ENCODE peak calls at places on chromosome 14, in nine cellular contexts. Q is hepatocyte, Y is left ventricle myocardium inferior, J is GM12865, U is foreskin fibroblast, K is fibroblast of lung, P is lower lobe of right lung, G is bronchial epithelial cell, T is psoas muscle. A is an unnamed sample.

GRCh38 chr14:61578745-61579144 is 116.6 kb upstream of the HIF1A start:
- DNase-seq in Y (no peak), J (no peak), K (no peak), U (no peak), P (no peak), Q (no peak), G (no peak), T (no peak), A (no peak)

GRCh38 chr14:55099741-55100140 is 29.3 kb upstream of the LGALS3 start:
- DNase-seq in K (peak; percentile 85), G (peak; percentile 53), Y (no peak), U (peak; percentile 71), Q (no peak), T (no peak), P (no peak), J (no peak), A (peak; percentile 34)

GRCh38 chr14:101588286-101588975 is 27.1 kb downstream of the DIO3 start:
- DNase-seq in P (no peak), Y (no peak), U (no peak), T (no peak), Q (no peak), J (no peak), K (no peak), G (no peak), A (no peak)

GRCh38 chr14:88856786-88857366 is 32.4 kb downstream of the TTC8 start:
- DNase-seq in G (no peak), T (no peak), J (no peak), U (peak; percentile 33), K (no peak), Q (no peak), Y (no peak), P (no peak), A (no peak)

GRCh38 chr14:99990268-99991170 is 74.7 kb upstream of the EVL start:
- DNase-seq in U (no peak), J (no peak), Y (no peak), Q (no peak), G (no peak), K (no peak), P (no peak), T (no peak), A (peak; percentile 27)

GRCh38 chr14:105028251-105028927 is 7.5 kb upstream of the CDCA4 start:
- DNase-seq in T (no peak), K (no peak), J (no peak), P (no peak), Y (no peak), Q (no peak), U (no peak), G (no peak), A (no peak)

GRCh38 chr14:85281921-85282320 is 248.0 kb upstream of the FLRT2 start:
- DNase-seq in U (no peak), Y (no peak), J (no peak), G (no peak), P (no peak), K (no peak), Q (no peak), T (no peak), A (no peak)

GRCh38 chr14:21332950-21333349 is 50.9 kb downstream of the SUPT16H start:
- DNase-seq in T (no peak), K (no peak), U (no peak), G (no peak), Q (no peak), Y (no peak), P (no peak), J (peak; percentile 51), A (no peak)

GRCh38 chr14:105075364-105076295 is 10.4 kb upstream of the GPR132 start:
- DNase-seq in Q (peak; percentile 65), J (peak; percentile 54), Y (peak; percentile 68), T (no peak), G (no peak), K (peak; percentile 43), P (peak; percentile 64), U (peak; percentile 72), A (no peak)

GRCh38 chr14:101473045-101473729 is 88.1 kb upstream of the DIO3 start:
- DNase-seq in U (no peak), Y (no peak), G (no peak), K (no peak), T (no peak), Q (no peak), J (no peak), P (no peak), A (no peak)

GRCh38 chr14:96698846-96699543 is 98.2 kb upstream of the VRK1 start:
- DNase-seq in Q (no peak), G (no peak), U (no peak), P (no peak), K (no peak), T (no peak), Y (no peak), J (peak; percentile 89), A (no peak)

GRCh38 chr14:22986508-22987054 is 4.2 kb upstream of the AJUBA start:
- DNase-seq in P (peak; percentile 87), Q (peak; percentile 93), G (peak; percentile 82), U (peak; percentile 93), T (peak; percentile 85), J (peak; percentile 92), K (peak; percentile 89), Y (peak; percentile 83), A (peak; percentile 93)

GRCh38 chr14:76090611-76091010 is 61.1 kb upstream of the GPATCH2L start:
- DNase-seq in U (peak; percentile 81), G (no peak), K (no peak), Y (no peak), Q (no peak), P (no peak), T (no peak), J (no peak), A (no peak)

GRCh38 chr14:102510616-102511520 is 1.3 kb upstream of the ANKRD9 start:
- DNase-seq in T (no peak), J (no peak), G (peak; percentile 35), K (no peak), P (no peak), Q (peak; percentile 86), U (no peak), Y (peak; percentile 55), A (no peak)

GRCh38 chr14:95275507-95275906 is 44.2 kb downstream of the CLMN start:
- DNase-seq in K (no peak), T (no peak), Q (no peak), P (no peak), J (no peak), Y (no peak), G (no peak), U (no peak), A (no peak)

GRCh38 chr14:89540009-89540829 is 123.2 kb upstream of the FOXN3 start:
- DNase-seq in U (peak; percentile 28), T (no peak), Q (no peak), J (no peak), P (no peak), K (peak; percentile 23), Y (no peak), G (peak; percentile 17), A (peak; percentile 55)

GRCh38 chr14:50060871-50061663 is 55.3 kb downstream of the VCPKMT start:
- DNase-seq in J (peak; percentile 87), K (peak; percentile 92), G (peak; percentile 96), Y (peak; percentile 38), Q (peak; percentile 81), P (no peak), U (peak; percentile 93), T (peak; percentile 62), A (peak; percentile 95)

GRCh38 chr14:36807727-36808126 is 146.1 kb downstream of the PAX9 start:
- DNase-seq in J (no peak), Q (no peak), G (no peak), K (no peak), Y (no peak), T (no peak), U (no peak), P (no peak), A (no peak)

GRCh38 chr14:83164016-83164415 is 1630.4 kb upstream of the SEL1L start:
- DNase-seq in Y (no peak), G (peak; percentile 97), Q (peak; percentile 12), U (peak; percentile 93), K (peak; percentile 76), J (no peak), T (no peak), P (no peak), A (peak; percentile 7)

GRCh38 chr14:32202468-32202865 is 602 bp downstream of the RNU6-8 start:
- DNase-seq in K (peak; percentile 57), J (peak; percentile 15), Y (no peak), G (no peak), Q (peak; percentile 19), T (no peak), U (peak; percentile 44), P (no peak), A (peak; percentile 54)
- H3K4me3 ChIP-seq in K (peak overlapping the region; percentile 63), J (peak overlapping the region; percentile 69), Y (peak overlapping the region; percentile 77), G (peak overlapping the region; percentile 73), Q (peak overlapping the region; percentile 65), T (peak overlapping the region; percentile 84), U (peak overlapping the region; percentile 65), P (peak overlapping the region; percentile 77), A (peak overlapping the region; percentile 62)

DNA sequence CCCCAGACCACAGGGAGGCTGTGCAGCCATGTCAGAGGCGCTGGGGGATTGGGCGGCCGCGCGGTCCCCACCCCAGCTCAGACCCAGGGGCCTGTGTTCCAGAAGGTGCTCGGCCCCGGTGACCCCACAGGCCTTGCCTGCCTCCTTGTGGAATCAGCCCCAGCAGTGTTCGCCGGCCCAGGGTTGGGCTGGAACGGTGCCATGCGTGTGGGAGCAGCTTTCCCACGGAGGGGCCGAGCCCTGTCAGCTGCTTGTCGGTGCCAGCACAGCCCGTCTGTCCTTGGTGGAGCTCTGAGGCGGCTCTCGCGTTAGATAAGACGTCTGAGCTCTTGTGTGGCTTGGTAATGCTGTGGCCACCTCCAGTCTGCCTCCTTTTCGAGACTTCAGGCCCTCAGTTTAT is 8.5 kb downstream of the ZFYVE21 start:
- DNase-seq in P (no peak), G (no peak), K (peak; percentile 33), Y (peak; percentile 75), Q (no peak), U (peak; percentile 61), J (no peak), T (peak; percentile 76), A (peak; percentile 84)
- TF ChIP-seq CTCF in P (no peak), G (no peak), K (no peak), Y (peak; percentile 36), Q (no peak), U (no peak), J (no peak), T (no peak), A (no peak)

GRCh38 chr14:35352274-35353233 is 52.0 kb downstream of the NFKBIA start:
- DNase-seq in Q (no peak), K (no peak), J (no peak), T (no peak), G (no peak), P (peak; percentile 49), U (no peak), Y (no peak), A (no peak)
- H3K4me3 ChIP-seq in Q (no peak overlapping the region), K (no peak overlapping the region), J (no peak overlapping the region), T (no peak overlapping the region), G (no peak overlapping the region), P (no peak overlapping the region), U (no peak overlapping the region), Y (no peak overlapping the region), A (no peak overlapping the region)

DNA sequence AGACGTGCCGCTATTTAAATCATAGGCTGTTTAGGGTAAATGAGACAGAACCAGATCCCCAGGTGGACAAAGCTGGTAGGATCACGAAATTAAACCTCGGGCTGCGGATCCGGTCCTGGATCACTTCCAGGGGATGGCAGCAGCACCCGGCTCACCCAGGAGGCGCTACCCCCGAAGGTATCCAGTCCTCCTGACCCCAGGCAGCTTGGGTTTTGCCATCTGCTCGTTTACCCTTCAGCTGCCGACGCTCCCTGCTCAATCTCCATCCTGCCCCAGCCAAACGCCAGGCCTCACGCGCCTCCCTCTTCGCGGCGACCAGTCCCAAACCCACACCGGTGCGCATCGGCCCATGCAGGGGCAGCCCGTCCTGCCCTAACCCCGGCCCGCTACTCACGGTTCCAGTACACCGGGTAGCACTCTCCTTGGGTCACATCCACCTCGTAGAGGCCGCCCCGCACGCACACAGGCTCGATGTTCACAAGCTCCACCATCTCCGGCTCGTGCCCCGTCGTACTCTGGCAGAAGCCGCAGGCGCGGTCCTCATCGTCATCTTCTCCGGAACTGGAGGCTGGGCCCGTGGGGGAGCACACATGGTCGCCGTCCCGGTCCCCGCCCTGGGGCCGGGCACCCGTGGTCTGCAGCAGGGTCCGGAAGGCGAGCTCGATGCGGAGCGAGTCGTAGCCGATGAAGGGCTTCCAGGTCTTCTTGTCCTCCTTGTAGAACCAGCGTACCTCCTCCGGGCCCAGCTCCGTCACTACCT is 1.1 kb downstream of the DDHD1 start:
- DNase-seq in Y (peak; percentile 54), P (peak; percentile 77), U (peak; percentile 84), J (peak; percentile 78), K (peak; percentile 41), Q (peak; percentile 71), T (peak; percentile 58), G (peak; percentile 41), A (peak; percentile 54)
- TF ChIP-seq CTCF in Y (peak; percentile 25), P (no peak), U (no peak), J (no peak), K (peak; percentile 24), Q (no peak), T (no peak), G (peak; percentile 32), A (peak; percentile 17)

A was measured in cardiac fibroblast.